ENCODE peak calls at places on chromosomes 2 and 18, in four cellular contexts. K is lung; Q is CD8-positive, alpha-beta T cell; E is K562. P is an unnamed sample.
A peak's percentile ranks its signal among the peaks of the same experiment; 100 is the strongest.

GRCh38 chr18:285817-286216 is 18.0 kb upstream of the THOC1 start:
- DNase-seq in Q (no peak), K (no peak), E (no peak), P (no peak)

GRCh38 chr18:58615150-58616132 is 13.4 kb downstream of the ALPK2 start:
- DNase-seq in K (no peak), E (no peak), Q (peak; percentile 28), P (no peak)

GRCh38 chr18:934518-935123 is 29.9 kb downstream of the ADCYAP1 start:
- DNase-seq in Q (no peak), K (peak; percentile 32), E (no peak), P (no peak)

GRCh38 chr2:173459363-173459762 is 104.7 kb downstream of the CDCA7 start:
- DNase-seq in Q (no peak), K (no peak), E (no peak), P (no peak)

GRCh38 chr18:5970032-5970431 is 74.7 kb upstream of the TMEM200C start:
- DNase-seq in K (no peak), Q (no peak), E (no peak), P (no peak)

GRCh38 chr2:147405651-147406050 is 439.2 kb upstream of the ACVR2A start:
- DNase-seq in K (no peak), E (no peak), Q (no peak), P (no peak)

GRCh38 chr2:199381531-199381930 is 76.2 kb downstream of the SATB2 start:
- DNase-seq in Q (no peak), K (no peak), E (no peak), P (no peak)

GRCh38 chr2:15846626-15847025 is 93.7 kb upstream of the MYCN start:
- DNase-seq in K (no peak), E (no peak), Q (no peak), P (no peak)

GRCh38 chr18:34075963-34076860 is 148.5 kb downstream of the NOL4 start:
- DNase-seq in E (no peak), Q (no peak), K (no peak), P (no peak)

GRCh38 chr2:199692489-199692888 is 158.5 kb downstream of the FTCDNL1 start:
- DNase-seq in Q (no peak), K (peak; percentile 33), E (no peak), P (no peak)

GRCh38 chr2:237451582-237452469 is 35.2 kb upstream of the MLPH start:
- DNase-seq in Q (no peak), E (no peak), K (no peak), P (no peak)

GRCh38 chr2:23237147-23237546 is 147.8 kb upstream of the KLHL29 start:
- DNase-seq in K (no peak), Q (no peak), E (no peak), P (no peak)

GRCh38 chr2:217049376-217049775 is 189.5 kb upstream of the TNP1 start:
- DNase-seq in Q (no peak), K (no peak), E (no peak), P (no peak)

GRCh38 chr2:152336103-152336853 is 1.3 kb downstream of the FMNL2 start:
- DNase-seq in Q (no peak), E (no peak), K (peak; percentile 55), P (no peak)

GRCh38 chr2:152335016-152335850 is at the start of gene FMNL2:
- DNase-seq in K (peak; percentile 83), Q (peak; percentile 5), E (peak; percentile 76), P (no peak)

GRCh38 chr2:152335851-152336102 is 803 bp downstream of the FMNL2 start:
- DNase-seq in Q (no peak), E (no peak), K (no peak), P (no peak)

GRCh38 chr2:152336854-152337510 is 2.0 kb downstream of the FMNL2 start:
- DNase-seq in E (no peak), Q (no peak), K (no peak), P (no peak)

DNA sequence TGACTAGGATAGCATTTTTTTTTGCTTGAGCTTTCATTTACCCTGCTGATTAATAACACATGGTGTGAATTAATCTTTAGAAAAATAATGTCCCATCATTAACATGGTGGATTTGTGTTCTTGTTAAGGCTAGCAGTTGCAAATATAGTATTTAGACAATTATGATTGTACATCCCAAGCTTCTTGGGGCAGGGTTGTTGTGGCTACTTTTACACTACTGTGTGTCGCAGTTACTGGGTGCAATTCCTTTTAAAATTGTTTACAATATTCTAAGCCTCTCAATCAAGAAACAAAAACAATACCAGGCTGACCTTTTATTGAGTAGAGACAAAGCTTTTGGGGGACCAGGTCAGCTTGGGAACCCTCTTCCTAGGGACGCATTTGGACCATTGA is 2.5 kb downstream of the FMNL2 start:
- DNase-seq in K (no peak), E (no peak), Q (no peak), P (no peak)
- H3K4me3 ChIP-seq in K (no peak overlapping the region), E (no peak overlapping the region), Q (no peak overlapping the region), P (no peak overlapping the region)

GRCh38 chr18:45024357-45025107 is 343.8 kb downstream of the SETBP1 start:
- DNase-seq in E (no peak), K (no peak), Q (no peak), P (no peak)
- TF ChIP-seq CTCF in E (no peak), K (no peak), Q (no peak), P (no peak)

DNA sequence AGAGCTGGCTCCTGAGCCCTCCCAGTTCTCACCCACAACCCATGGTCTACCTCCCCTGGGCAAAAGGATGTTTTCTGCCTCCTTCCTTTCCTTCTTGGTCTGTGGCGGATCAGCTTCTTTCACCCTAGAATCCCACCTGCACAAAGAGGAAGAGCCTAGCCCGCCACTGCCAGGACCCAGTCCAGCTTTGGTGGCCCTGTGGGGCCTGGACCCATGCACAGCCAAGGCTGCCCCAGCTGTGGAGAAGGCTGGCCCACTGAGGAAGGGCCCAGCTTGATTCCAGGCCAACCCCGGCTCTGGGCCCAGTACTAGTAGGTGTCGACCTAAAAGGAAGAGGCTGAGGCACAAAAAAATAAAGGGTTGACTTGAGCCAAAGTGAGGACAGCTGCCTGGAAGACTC is 30.0 kb upstream of the MAL start:
- DNase-seq in Q (no peak), K (no peak), E (no peak), P (no peak)
- H3K27me3 ChIP-seq in Q (peaks cover 3% of the 10 kb centered on the region), K (no peaks in the 10 kb centered on the region), E (peaks cover 74% of the 10 kb centered on the region), P (peaks cover 15% of the 10 kb centered on the region)

DNA sequence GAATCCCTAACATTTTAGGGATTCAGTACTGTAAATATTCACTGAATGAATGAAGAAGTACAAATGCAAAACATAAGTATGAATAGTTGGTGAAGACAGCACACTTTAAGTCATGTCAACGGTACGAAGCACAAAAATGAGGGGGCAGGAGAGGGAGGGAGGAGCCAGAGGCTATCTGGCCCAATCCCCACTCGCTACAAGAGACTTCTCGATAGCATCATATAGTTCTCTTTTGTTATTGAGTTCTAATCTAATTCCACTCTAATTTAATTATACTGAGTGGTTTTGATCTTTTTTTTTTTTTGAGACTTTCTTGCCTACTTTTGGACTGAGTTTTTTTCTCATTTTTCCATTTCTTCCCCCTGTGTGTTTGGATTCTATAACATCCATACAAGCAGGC is 152.2 kb upstream of the REV1 start:
- DNase-seq in Q (no peak), E (no peak), K (no peak), P (no peak)
- H3K4me3 ChIP-seq in Q (no peak overlapping the region), E (no peak overlapping the region), K (no peak overlapping the region), P (no peak overlapping the region)

DNA sequence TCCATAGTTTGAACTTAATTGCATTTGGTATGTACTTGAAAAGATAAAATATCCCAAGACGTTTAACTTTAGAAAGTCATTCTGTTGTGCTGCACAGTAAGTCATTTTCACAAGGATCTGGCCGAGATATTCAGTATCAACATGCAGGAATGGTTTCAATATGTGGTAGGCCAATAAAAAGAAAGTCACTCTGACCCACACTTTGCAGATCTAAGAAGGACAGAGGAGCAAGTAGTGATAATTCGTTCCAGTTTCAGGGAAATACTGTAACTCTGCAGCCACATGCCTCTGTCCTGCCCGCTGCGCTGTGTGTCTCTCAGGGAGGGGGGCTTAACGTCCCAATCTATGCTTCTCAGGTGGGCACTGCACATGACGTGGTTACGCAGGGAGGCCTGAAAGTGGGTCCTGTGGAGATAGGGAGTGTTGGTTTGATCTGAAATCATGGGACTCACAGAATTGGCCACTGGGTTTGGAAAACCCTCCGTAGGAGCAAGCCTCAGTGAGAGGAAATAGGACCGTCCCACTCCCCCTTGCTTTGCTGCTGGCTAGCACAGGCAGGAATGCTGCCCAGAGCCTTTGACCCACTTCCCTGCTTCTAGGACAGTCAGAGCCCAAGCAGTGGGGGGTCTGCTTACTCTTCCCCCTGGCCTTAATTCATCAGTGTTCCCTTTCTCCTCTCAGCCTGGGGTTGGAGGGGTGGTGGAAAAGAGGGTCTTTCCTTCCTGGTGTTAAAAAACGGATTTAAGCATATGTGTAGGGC is 314.7 kb upstream of the SPRED2 start:
- DNase-seq in K (no peak), E (no peak), Q (no peak), P (no peak)
- TF ChIP-seq CTCF in K (no peak), E (no peak), Q (no peak), P (no peak)

DNA sequence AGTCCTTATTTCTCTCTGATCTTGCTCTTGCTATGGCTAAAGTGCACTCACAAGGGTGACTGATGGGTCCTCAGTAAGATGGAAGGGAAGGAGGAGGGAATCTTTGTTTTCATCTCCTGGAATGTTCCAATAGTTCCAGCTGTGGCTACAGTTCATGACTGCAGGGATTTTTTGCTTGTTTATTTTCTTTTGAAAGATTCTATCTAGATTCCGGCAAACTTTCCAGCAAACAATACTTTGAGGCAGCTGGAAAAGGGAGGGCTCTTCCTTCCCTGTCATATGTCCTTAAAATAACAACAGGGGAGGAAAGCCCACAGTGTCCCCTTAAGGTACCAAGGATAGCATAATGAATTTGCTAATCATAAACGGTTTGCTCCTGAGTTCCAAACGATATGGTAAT is 111.3 kb upstream of the SLC14A2 start:
- DNase-seq in Q (no peak), K (no peak), E (no peak), P (no peak)
- H3K27me3 ChIP-seq in Q (no peaks in the 10 kb centered on the region), K (no peaks in the 10 kb centered on the region), E (no peaks in the 10 kb centered on the region), P (peaks cover 9% of the 10 kb centered on the region)

GRCh38 chr2:130871843-130872242 is 35.1 kb downstream of the ARHGEF4 start:
- DNase-seq in E (no peak), Q (no peak), K (no peak), P (no peak)
- H3K4me3 ChIP-seq in E (no peak overlapping the region), Q (no peak overlapping the region), K (no peak overlapping the region), P (no peak overlapping the region)

GRCh38 chr2:239609583-239610310 is 208.9 kb upstream of the HDAC4 start:
- DNase-seq in K (no peak), Q (no peak), E (no peak), P (no peak)

GRCh38 chr2:239607795-239608171 is 207.0 kb upstream of the HDAC4 start:
- DNase-seq in K (no peak), Q (no peak), E (no peak), P (no peak)

GRCh38 chr2:239609162-239609561 is 208.3 kb upstream of the HDAC4 start:
- DNase-seq in Q (no peak), K (no peak), E (no peak), P (no peak)

GRCh38 chr2:239606955-239607794 is 206.4 kb upstream of the HDAC4 start:
- DNase-seq in K (no peak), Q (no peak), E (no peak), P (no peak)

GRCh38 chr2:239608723-239609122 is 207.9 kb upstream of the HDAC4 start:
- DNase-seq in K (no peak), E (no peak), Q (no peak), P (no peak)
- TF ChIP-seq CTCF in K (no peak), E (no peak), Q (no peak), P (no peak)

GRCh38 chr2:176100547-176101140 is 1.0 kb downstream of the HOXD12 start:
- DNase-seq in E (no peak), K (no peak), Q (peak; percentile 3), P (no peak)
- H3K27me3 ChIP-seq in E (peaks cover 84% of the 10 kb centered on the region), K (peaks cover 34% of the 10 kb centered on the region), Q (peaks cover 90% of the 10 kb centered on the region), P (peaks cover 15% of the 10 kb centered on the region)